ENCODE peak calls at places on chromosomes 1 and 21, in four cellular contexts. S is astrocyte of the cerebellum, U is SK-N-SH, L is HCT116. V is an unnamed sample.

GRCh38 chr1:236381565-236382158 is 12.4 kb upstream of the EDARADD start:
- DNase-seq in L (no peak), S (no peak), U (no peak), V (no peak)

GRCh38 chr1:224747578-224747977 is 131.5 kb downstream of the CNIH3 start:
- DNase-seq in S (peak), L (no peak), U (no peak), V (peak)

GRCh38 chr1:201516511-201517127 is 9.7 kb upstream of the CSRP1 start:
- DNase-seq in S (no peak), L (no peak), U (no peak), V (no peak)

GRCh38 chr1:233394860-233395717 is 67.6 kb downstream of the MAP3K21 start:
- DNase-seq in U (peak), S (peak), L (peak), V (peak)

GRCh38 chr1:119254067-119254720 is 113.7 kb upstream of the WARS2 start:
- DNase-seq in L (no peak), S (no peak), U (no peak), V (no peak)

GRCh38 chr1:67883069-67883468 is 49.8 kb upstream of the GNG12 start:
- DNase-seq in L (peak), S (peak), U (no peak), V (peak)

GRCh38 chr1:115302390-115302961 is 35.6 kb downstream of the NGF start:
- DNase-seq in S (peak), U (no peak), L (no peak), V (peak)

GRCh38 chr1:177270863-177271262 is 100.1 kb downstream of the BRINP2 start:
- DNase-seq in U (no peak), L (no peak), S (no peak), V (no peak)

GRCh38 chr1:39158330-39159086 is 46.0 kb upstream of the MACF1 start:
- DNase-seq in S (peak), U (no peak), L (no peak), V (peak)

GRCh38 chr1:75870951-75871350 is 61.3 kb downstream of the ASB17 start:
- DNase-seq in S (no peak), L (no peak), U (no peak), V (no peak)

GRCh38 chr1:147079400-147080012 is 92.8 kb downstream of the PRKAB2 start:
- DNase-seq in L (no peak), S (no peak), U (peak), V (no peak)

GRCh38 chr1:240508950-240509349 is 103.0 kb downstream of the GREM2 start:
- DNase-seq in S (no peak), L (no peak), U (peak), V (no peak)

GRCh38 chr1:21152423-21153100 is 24.1 kb downstream of the EIF4G3 start:
- DNase-seq in S (no peak), U (no peak), L (no peak), V (no peak)

GRCh38 chr1:5628416-5628815 is 363.8 kb downstream of the NPHP4 start:
- DNase-seq in L (no peak), S (no peak), U (no peak), V (no peak)

GRCh38 chr21:15063821-15064575 is 802 bp downstream of the NRIP1 start:
- DNase-seq in L (no peak), S (no peak), U (peak), V (peak)

GRCh38 chr1:35288761-35289160 is 20.3 kb downstream of the ZMYM4 start:
- DNase-seq in U (no peak), L (no peak), S (no peak), V (peak)

GRCh38 chr1:233613252-233614172 is at the start of gene KCNK1:
- DNase-seq in L (peak), U (peak), S (peak), V (peak)

GRCh38 chr21:41632748-41633475 is 125.0 kb upstream of the TMPRSS2 start:
- DNase-seq in L (no peak), S (no peak), U (no peak), V (no peak)

GRCh38 chr1:59124166-59124565 is 172.7 kb upstream of the FGGY start:
- DNase-seq in L (no peak), U (no peak), S (no peak), V (peak)

GRCh38 chr1:192808588-192809285 is at the start of gene RGS2:
- DNase-seq in S (peak), L (peak), U (peak), V (peak)

GRCh38 chr21:31142600-31142999 is 104.3 kb upstream of the KRTAP19-8 start:
- DNase-seq in U (peak), L (no peak), S (no peak), V (no peak)

GRCh38 chr1:117826551-117827078 is 102.8 kb downstream of the GDAP2 start:
- DNase-seq in S (no peak), U (peak), L (peak), V (peak)

GRCh38 chr1:93753766-93754763 is 72.4 kb upstream of the BCAR3 start:
- DNase-seq in L (no peak), S (peak), U (no peak), V (peak)

GRCh38 chr1:14910947-14911721 is 242.4 kb upstream of the TMEM51 start:
- DNase-seq in S (no peak), U (no peak), L (no peak), V (no peak)

GRCh38 chr1:61051455-61052392 is 30.6 kb upstream of the NFIA start:
- DNase-seq in S (no peak), L (no peak), U (no peak), V (peak)

GRCh38 chr1:22527555-22528296 is 35.6 kb upstream of the EPHA8 start:
- DNase-seq in U (peak), S (no peak), L (no peak), V (peak)

GRCh38 chr1:94602312-94602711 is 60.8 kb upstream of the F3 start:
- DNase-seq in L (no peak), U (no peak), S (peak), V (peak)

GRCh38 chr1:218476385-218476784 is 131.2 kb downstream of the TGFB2 start:
- DNase-seq in L (no peak), U (no peak), S (no peak), V (peak)

GRCh38 chr1:230919201-230919600 is 50.9 kb upstream of the C1orf198 start:
- DNase-seq in U (no peak), S (no peak), L (no peak), V (no peak)

GRCh38 chr1:167428418-167428817 is 89.9 kb downstream of the CD247 start:
- DNase-seq in S (no peak), L (no peak), U (no peak), V (peak)

GRCh38 chr1:32249831-32250525 is 1.1 kb upstream of the LCK start:
- DNase-seq in L (no peak), S (no peak), U (no peak), V (peak)

GRCh38 chr21:33537212-33537611 is 4.7 kb downstream of the GART start:
- DNase-seq in L (no peak), U (no peak), S (no peak), V (no peak)

GRCh38 chr1:44029260-44029910 is 1.9 kb downstream of the SLC6A9 start:
- DNase-seq in U (peak), L (no peak), S (no peak), V (no peak)

DNA sequence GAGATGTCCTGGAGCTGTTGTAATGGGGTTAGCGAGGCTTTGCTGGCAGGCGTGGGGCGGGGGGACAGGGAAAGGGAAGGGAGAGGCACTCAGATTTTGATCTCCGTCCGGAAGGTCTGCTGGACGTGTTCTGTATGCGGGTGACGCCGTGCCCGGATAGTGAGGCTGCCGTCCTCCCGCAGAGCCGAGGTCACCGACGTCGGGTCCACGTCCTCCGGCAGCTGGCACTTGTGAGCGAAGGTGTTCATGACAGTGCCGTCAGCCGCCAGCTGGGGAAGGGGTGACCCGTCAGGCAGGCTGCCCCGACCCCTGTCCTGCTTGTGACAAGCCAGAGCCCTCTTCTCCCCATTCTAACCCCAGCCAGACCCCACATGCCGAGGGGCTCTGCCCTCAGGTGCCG is 2.4 kb downstream of the HSPB7 start:
- DNase-seq in S (no peak), U (no peak), L (no peak), V (no peak)
- H3K4me3 ChIP-seq in S (no peak), U (no peak), L (no peak), V (no peak)

DNA sequence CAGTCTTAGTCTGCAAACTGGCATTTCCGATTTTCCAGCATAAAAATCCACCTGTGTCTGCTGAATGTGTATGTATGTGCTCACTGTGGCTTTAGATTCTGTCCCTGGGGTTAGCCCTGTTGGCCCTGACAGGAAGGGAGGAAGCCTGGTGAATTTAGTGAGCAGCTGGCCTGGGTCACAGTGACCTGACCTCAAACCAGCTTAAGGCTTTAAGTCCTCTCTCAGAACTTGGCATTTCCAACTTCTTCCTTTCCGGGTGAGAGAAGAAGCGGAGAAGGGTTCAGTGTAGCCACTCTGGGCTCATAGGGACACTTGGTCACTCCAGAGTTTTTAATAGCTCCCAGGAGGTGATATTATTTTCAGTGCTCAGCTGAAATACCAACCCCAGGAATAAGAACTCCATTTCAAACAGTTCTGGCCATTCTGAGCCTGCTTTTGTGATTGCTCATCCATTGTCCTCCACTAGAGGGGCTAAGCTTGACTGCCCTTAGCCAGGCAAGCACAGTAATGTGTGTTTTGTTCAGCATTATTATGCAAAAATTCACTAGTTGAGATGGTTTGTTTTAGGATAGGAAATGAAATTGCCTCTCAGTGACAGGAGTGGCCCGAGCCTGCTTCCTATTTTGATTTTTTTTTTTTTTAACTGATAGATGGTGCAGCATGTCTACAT is 2.5 kb upstream of the OLFML3 start:
- DNase-seq in S (peak), U (peak), L (peak), V (peak)
- TF ChIP-seq CTCF in S (peak), U (peak), L (peak), V (peak)

DNA sequence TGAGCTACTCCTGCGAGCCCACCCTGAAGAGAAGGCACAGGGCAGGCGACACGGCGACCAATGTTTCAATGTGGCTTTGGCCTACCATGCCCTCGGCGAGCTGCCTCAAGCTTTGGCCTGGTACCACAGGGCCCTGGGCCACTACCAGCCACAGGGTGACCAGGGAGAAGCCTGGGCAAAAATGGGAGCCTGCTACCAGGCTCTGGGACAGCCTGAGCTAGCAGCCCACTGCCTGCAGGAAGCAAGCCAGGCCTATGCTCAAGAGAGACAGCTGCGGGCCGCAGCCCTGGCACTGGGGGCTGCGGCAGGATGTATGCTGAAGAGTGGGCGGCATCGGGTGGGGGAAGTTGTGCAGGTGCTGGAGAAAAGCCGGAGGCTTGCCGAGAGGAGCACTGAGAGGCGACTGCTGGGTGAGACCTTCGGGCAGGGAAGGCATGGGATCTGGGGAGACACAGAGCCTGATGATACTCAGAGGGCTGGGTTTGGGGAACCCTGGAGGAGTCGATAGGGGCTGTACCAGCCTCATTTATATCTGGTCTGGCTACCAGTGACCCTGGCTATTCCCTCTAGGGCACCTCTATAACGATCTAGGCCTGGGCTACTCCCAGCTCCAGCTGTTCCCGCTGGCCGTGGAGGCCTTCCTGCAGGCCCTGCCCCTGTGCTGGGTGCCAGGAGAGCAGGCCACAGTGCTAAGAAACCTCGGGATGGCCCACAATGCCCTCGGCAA is 2.3 kb downstream of the TTC24 start:
- DNase-seq in U (no peak), L (no peak), S (no peak), V (no peak)
- H3K4me3 ChIP-seq in U (no peak), L (no peak), S (no peak), V (no peak)

GRCh38 chr1:37931493-37932158 is 15.2 kb downstream of the INPP5B start:
- DNase-seq in S (peak), L (peak), U (peak), V (peak)
- TF ChIP-seq CTCF in S (no peak), L (no peak), U (no peak), V (no peak)